ENCODE peak calls at places on chromosome 13, in four cellular contexts. O, N, Y and V are unnamed samples.

GRCh38 chr13:101211261-101211660 is 205.0 kb downstream of the NALCN start:
- DNase-seq in O (no peak), N (peak), Y (no peak), V (no peak)

GRCh38 chr13:31073859-31074718 is 87.6 kb downstream of the HSPH1 start:
- DNase-seq in O (no peak), N (peak), Y (no peak), V (no peak)

GRCh38 chr13:49859568-49859967 is 67.1 kb upstream of the KPNA3 start:
- DNase-seq in O (no peak), N (peak), Y (no peak), V (no peak)

GRCh38 chr13:103862525-103862924 is 796.3 kb upstream of the SLC10A2 start:
- DNase-seq in O (no peak), N (no peak), Y (no peak), V (no peak)

GRCh38 chr13:35140321-35140720 is 198.3 kb downstream of the NBEA start:
- DNase-seq in O (no peak), N (peak), Y (no peak), V (no peak)

GRCh38 chr13:29884671-29885424 is 34.4 kb upstream of the UBL3 start:
- DNase-seq in O (no peak), N (peak), Y (no peak), V (no peak)

GRCh38 chr13:35731471-35731870 is 255.0 kb upstream of the MAB21L1 start:
- DNase-seq in O (no peak), N (no peak), Y (no peak), V (no peak)

GRCh38 chr13:74115138-74115537 is 19.1 kb downstream of the KLF12 start:
- DNase-seq in O (no peak), N (peak), Y (no peak), V (no peak)

GRCh38 chr13:38348890-38349289 is 761 bp upstream of the UFM1 start:
- DNase-seq in O (peak), N (peak), Y (peak), V (no peak)

GRCh38 chr13:66888698-66889097 is 341.4 kb downstream of the PCDH9 start:
- DNase-seq in O (no peak), N (peak), Y (no peak), V (no peak)

GRCh38 chr13:26658491-26658890 is 101.0 kb downstream of the WASF3 start:
- DNase-seq in O (no peak), N (no peak), Y (peak), V (no peak)

GRCh38 chr13:20654156-20654555 is 49.3 kb upstream of the IL17D start:
- DNase-seq in O (no peak), N (peak), Y (no peak), V (no peak)

GRCh38 chr13:108495686-108496363 is 133.6 kb upstream of the MYO16 start:
- DNase-seq in O (no peak), N (no peak), Y (no peak), V (no peak)

GRCh38 chr13:20064128-20064527 is 96.7 kb downstream of the GJA3 start:
- DNase-seq in O (no peak), N (peak), Y (no peak), V (no peak)

GRCh38 chr13:76425930-76426329 is 460.3 kb downstream of the KCTD12 start:
- DNase-seq in O (no peak), N (peak), Y (no peak), V (no peak)

GRCh38 chr13:66665991-66666390 is 564.1 kb downstream of the PCDH9 start:
- DNase-seq in O (no peak), N (peak), Y (peak), V (peak)

GRCh38 chr13:108083056-108083455 is 132.3 kb downstream of the LIG4 start:
- DNase-seq in O (no peak), N (no peak), Y (no peak), V (no peak)

GRCh38 chr13:99636728-99637353 is 135.6 kb downstream of the TM9SF2 start:
- DNase-seq in O (no peak), N (no peak), Y (no peak), V (no peak)

GRCh38 chr13:99327761-99328160 is 20.6 kb upstream of the GPR183 start:
- DNase-seq in O (no peak), N (no peak), Y (no peak), V (no peak)

GRCh38 chr13:49400755-49401659 is 42.9 kb downstream of the CAB39L start:
- DNase-seq in O (no peak), N (peak), Y (no peak), V (no peak)

GRCh38 chr13:49838989-49839388 is 46.5 kb upstream of the KPNA3 start:
- DNase-seq in O (no peak), N (no peak), Y (no peak), V (no peak)

GRCh38 chr13:111115051-111115840 is at the start of gene ARHGEF7:
- DNase-seq in O (no peak), N (no peak), Y (no peak), V (peak)

GRCh38 chr13:43326100-43326499 is 302.7 kb downstream of the DNAJC15 start:
- DNase-seq in O (no peak), N (no peak), Y (no peak), V (no peak)

GRCh38 chr13:39602614-39603366 is at the start of gene LHFPL6:
- DNase-seq in O (no peak), N (peak), Y (peak), V (peak)

GRCh38 chr13:97976551-97977375 is 23.3 kb downstream of the IPO5 start:
- DNase-seq in O (no peak), N (no peak), Y (no peak), V (no peak)

GRCh38 chr13:30864352-30865130 is 41.5 kb upstream of the MEDAG start:
- DNase-seq in O (no peak), N (peak), Y (no peak), V (no peak)

GRCh38 chr13:74669149-74669548 is 534.9 kb upstream of the KLF12 start:
- DNase-seq in O (no peak), N (no peak), Y (no peak), V (no peak)

GRCh38 chr13:32117696-32118095 is 86.1 kb downstream of the FRY start:
- DNase-seq in O (no peak), N (peak), Y (peak), V (no peak)

GRCh38 chr13:110454956-110455355 is 106.6 kb downstream of the RAB20 start:
- DNase-seq in O (no peak), N (no peak), Y (no peak), V (no peak)

GRCh38 chr13:51258612-51259358 is 36.6 kb downstream of the FAM124A start:
- DNase-seq in O (no peak), N (no peak), Y (no peak), V (no peak)

GRCh38 chr13:107275945-107276614 is 708.1 kb upstream of the ARGLU1 start:
- DNase-seq in O (no peak), N (no peak), Y (no peak), V (no peak)